ENCODE peak calls at places on chromosomes 7 and 10, in seven cellular contexts. A is lung, B is T-cell, Q is NCI-H1694, D is cardiac fibroblast, G is A549, U is GM23248. H is an unnamed sample.

GRCh38 chr10:116796910-116797513 is 52.3 kb upstream of the ENO4 start:
- DNase-seq in U (peak; percentile 84), D (peak; percentile 77), Q (peak; percentile 21), B (peak; percentile 12), G (peak; percentile 78), A (peak; percentile 67), H (peak; percentile 49)

GRCh38 chr7:1357601-1358271 is 101.5 kb downstream of the MICALL2 start:
- DNase-seq in U (peak; percentile 48), A (no peak), Q (no peak), D (no peak), B (no peak), G (no peak), H (no peak)

GRCh38 chr7:149624006-149624405 is 126.4 kb upstream of the ZNF746 start:
- DNase-seq in A (peak; percentile 38), Q (no peak), B (peak; percentile 25), G (no peak), U (peak; percentile 50), D (no peak), H (peak; percentile 34)

GRCh38 chr7:121872831-121873764 is at the start of gene PTPRZ1:
- DNase-seq in B (no peak), A (no peak), U (peak; percentile 55), D (peak; percentile 18), G (peak; percentile 3), Q (peak; percentile 22), H (peak; percentile 53)

GRCh38 chr10:35573786-35574185 is 31.4 kb upstream of the GJD4 start:
- DNase-seq in B (no peak), G (no peak), A (no peak), D (no peak), U (no peak), Q (no peak), H (peak; percentile 25)

GRCh38 chr7:158358926-158359645 is 228.5 kb downstream of the PTPRN2 start:
- DNase-seq in Q (no peak), U (no peak), G (no peak), A (no peak), B (no peak), D (no peak), H (no peak)

GRCh38 chr7:142478479-142479220 is 220.8 kb upstream of the PRSS58 start:
- DNase-seq in A (no peak), G (peak; percentile 12), D (peak; percentile 74), Q (no peak), U (peak; percentile 71), B (no peak), H (no peak)

GRCh38 chr7:1813394-1814088 is 143.5 kb downstream of the ELFN1 start:
- DNase-seq in U (no peak), Q (no peak), A (no peak), B (no peak), G (no peak), D (no peak), H (no peak)

GRCh38 chr7:34069676-34070075 is 164.3 kb downstream of the BMPER start:
- DNase-seq in G (peak; percentile 47), U (peak; percentile 29), B (no peak), D (peak; percentile 57), Q (no peak), A (no peak), H (no peak)

GRCh38 chr10:43851030-43851429 is 202.3 kb upstream of the ZNF32 start:
- DNase-seq in A (no peak), B (no peak), U (no peak), D (no peak), G (no peak), Q (no peak), H (no peak)

GRCh38 chr10:95333997-95334792 is 43.4 kb upstream of the PDLIM1 start:
- DNase-seq in D (peak; percentile 94), U (peak; percentile 92), B (no peak), Q (no peak), A (peak; percentile 52), G (peak; percentile 35), H (no peak)

GRCh38 chr10:21099291-21099800 is 202.2 kb upstream of the NEBL start:
- DNase-seq in Q (no peak), D (no peak), A (no peak), G (no peak), U (no peak), B (no peak), H (peak; percentile 37)

GRCh38 chr7:24741691-24742639 is 15.3 kb downstream of the GSDME start:
- DNase-seq in A (no peak), B (no peak), G (peak; percentile 89), U (peak; percentile 99), D (peak; percentile 96), Q (no peak), H (no peak)

GRCh38 chr10:12909836-12910185 is 91.7 kb downstream of the CCDC3 start:
- DNase-seq in Q (no peak), D (no peak), U (no peak), A (no peak), G (no peak), B (no peak), H (no peak)

GRCh38 chr7:123191132-123191531 is 8.6 kb downstream of the SLC13A1 start:
- DNase-seq in G (peak; percentile 5), Q (no peak), A (no peak), U (no peak), B (no peak), D (peak; percentile 42), H (no peak)

GRCh38 chr7:150429699-150430098 is 20.7 kb upstream of the GIMAP8 start:
- DNase-seq in A (no peak), D (no peak), U (no peak), G (no peak), Q (no peak), B (no peak), H (no peak)

GRCh38 chr7:16431646-16432424 is 10.5 kb upstream of the CRPPA start:
- DNase-seq in Q (no peak), U (peak; percentile 43), B (no peak), A (no peak), D (peak; percentile 51), G (peak; percentile 50), H (peak; percentile 56)

GRCh38 chr10:119297207-119297968 is 90.0 kb downstream of the GRK5 start:
- DNase-seq in G (no peak), U (no peak), A (no peak), Q (no peak), D (no peak), B (no peak), H (no peak)

GRCh38 chr7:106178593-106179134 is 66.6 kb upstream of the SYPL1 start:
- DNase-seq in B (no peak), G (peak; percentile 21), U (peak; percentile 62), D (peak; percentile 70), A (no peak), Q (peak; percentile 50), H (peak; percentile 27)

GRCh38 chr10:130394832-130395231 is 258.6 kb downstream of the GLRX3 start:
- DNase-seq in D (no peak), B (no peak), A (no peak), G (no peak), U (no peak), Q (no peak), H (no peak)

GRCh38 chr7:24715171-24715570 is 42.1 kb downstream of the GSDME start:
- DNase-seq in U (no peak), B (no peak), A (peak; percentile 7), G (no peak), Q (no peak), D (no peak), H (no peak)

GRCh38 chr7:99325597-99326407 is at the start of gene ARPC1A:
- DNase-seq in G (peak; percentile 91), Q (peak; percentile 82), A (peak; percentile 89), U (peak; percentile 99), D (peak; percentile 93), B (peak; percentile 82), H (peak; percentile 87)

GRCh38 chr7:97015279-97015678 is 9.4 kb downstream of the DLX5 start:
- DNase-seq in D (no peak), U (no peak), A (no peak), B (no peak), Q (no peak), G (no peak), H (no peak)

GRCh38 chr10:102753724-102754123 is 10.0 kb downstream of the WBP1L start:
- DNase-seq in D (no peak), G (no peak), Q (no peak), B (no peak), A (no peak), U (peak; percentile 60), H (no peak)

GRCh38 chr7:130419652-130420051 is 21.2 kb downstream of the CEP41 start:
- DNase-seq in D (no peak), G (no peak), Q (no peak), A (no peak), B (no peak), U (no peak), H (no peak)

GRCh38 chr10:119139464-119140067 is 25.9 kb downstream of the SFXN4 start:
- DNase-seq in G (peak; percentile 51), Q (no peak), D (peak; percentile 37), A (peak; percentile 30), B (peak; percentile 10), U (peak; percentile 47), H (peak; percentile 39)

H was measured in NCI-H524.